ENCODE peak calls at places on chromosomes 1 and 21, in ten cellular contexts. N is AG08396; O is activated gamma-delta T cell treated with anti-CD3 and anti-CD28 coated beads, Interleukin-2, amount 50 U/mL, for 16 hours; W is astrocyte; C is NCI-H2081; I is AML-193; D is activated naive CD8-positive, alpha-beta T cell treated with anti-CD3 and anti-CD28 coated beads, Interleukin-2, amount 10 ng/mL, durations not matched to agents 7 days and 5 days; B is 8988T; M is islet precursor cell; S is ELR. A is an unnamed sample.
A peak's percentile ranks its signal among the peaks of the same experiment; 100 is the strongest.

GRCh38 chr1:227785094-227785811 is 30.2 kb upstream of the PRSS38 start:
- DNase-seq in N (no peak), O (no peak), W (no peak), C (no peak), I (no peak), D (no peak), B (no peak), M (no peak), S (no peak), A (no peak)

GRCh38 chr1:68197891-68198290 is 34.4 kb downstream of the WLS start:
- DNase-seq in N (no peak), O (no peak), W (no peak), C (peak; percentile 93), I (no peak), D (no peak), B (no peak), M (no peak), S (no peak), A (no peak)

GRCh38 chr1:26747048-26747447 is 40.7 kb upstream of the PIGV start:
- DNase-seq in N (no peak), O (no peak), W (no peak), C (no peak), I (no peak), D (no peak), B (no peak), M (no peak), S (no peak), A (no peak)

GRCh38 chr1:24321712-24322635 is 2.8 kb downstream of the GRHL3 start:
- DNase-seq in N (peak; percentile 87), O (peak; percentile 48), W (peak; percentile 87), C (no peak), I (peak; percentile 57), D (peak; percentile 83), B (peak; percentile 53), M (peak; percentile 97), S (peak; percentile 89), A (peak; percentile 85)

GRCh38 chr1:203129501-203130231 is 2.1 kb downstream of the ADORA1 start:
- DNase-seq in N (no peak), O (no peak), W (no peak), C (peak; percentile 46), I (no peak), D (no peak), B (peak; percentile 6), M (peak; percentile 32), S (no peak), A (no peak)

GRCh38 chr1:33163621-33164071 is 18.2 kb downstream of the TRIM62 start:
- DNase-seq in N (no peak), O (no peak), W (peak; percentile 89), C (no peak), I (no peak), D (no peak), B (no peak), M (peak; percentile 83), S (peak; percentile 75), A (no peak)

GRCh38 chr21:17532292-17532691 is 19.4 kb downstream of the CXADR start:
- DNase-seq in N (no peak), O (no peak), W (no peak), C (no peak), I (no peak), D (no peak), B (no peak), M (no peak), S (no peak), A (no peak)

GRCh38 chr1:110309768-110310167 is 29.4 kb upstream of the RBM15 start:
- DNase-seq in N (peak; percentile 62), O (no peak), W (peak; percentile 91), C (no peak), I (no peak), D (no peak), B (no peak), M (no peak), S (peak; percentile 90), A (peak; percentile 98)